ENCODE peak calls at places on chromosomes 6 and 20, in eight cellular contexts. One of them, this sample, is unnamed. For H3K9me3, the result is how much of the 10 kb centered on the place peaks cover.

GRCh38 chr6:16999486-17000436 is 102.1 kb upstream of the STMND1 start:
- DNase-seq in right lobe of liver: no peak
- DNase-seq in GM12878: no peak
- DNase-seq in OCI-LY7: no peak
- DNase-seq in upper lobe of left lung: no peak
- DNase-seq in astrocyte: peak
- DNase-seq in cardiac muscle cell: peak
- DNase-seq in endothelial cell of umbilical vein: no peak
- DNase-seq in this sample: peak

GRCh38 chr20:9287826-9288225 is 218.9 kb downstream of the PLCB4 start:
- DNase-seq in OCI-LY7: no peak
- DNase-seq in right lobe of liver: no peak
- DNase-seq in endothelial cell of umbilical vein: no peak
- DNase-seq in GM12878: no peak
- DNase-seq in astrocyte: no peak
- DNase-seq in upper lobe of left lung: no peak
- DNase-seq in cardiac muscle cell: no peak
- DNase-seq in this sample: peak

GRCh38 chr6:14743465-14744211 is 502.2 kb upstream of the JARID2 start:
- DNase-seq in right lobe of liver: no peak
- DNase-seq in OCI-LY7: no peak
- DNase-seq in upper lobe of left lung: no peak
- DNase-seq in astrocyte: peak
- DNase-seq in cardiac muscle cell: peak
- DNase-seq in endothelial cell of umbilical vein: no peak
- DNase-seq in GM12878: no peak
- DNase-seq in this sample: peak

GRCh38 chr20:38001173-38001875 is 31.9 kb downstream of the TTI1 start:
- DNase-seq in right lobe of liver: no peak
- DNase-seq in OCI-LY7: no peak
- DNase-seq in cardiac muscle cell: peak
- DNase-seq in upper lobe of left lung: no peak
- DNase-seq in astrocyte: peak
- DNase-seq in endothelial cell of umbilical vein: peak
- DNase-seq in GM12878: no peak
- DNase-seq in this sample: peak

GRCh38 chr6:117025310-117025709 is 148.3 kb downstream of the RFX6 start:
- DNase-seq in cardiac muscle cell: no peak
- DNase-seq in astrocyte: no peak
- DNase-seq in endothelial cell of umbilical vein: no peak
- DNase-seq in right lobe of liver: no peak
- DNase-seq in GM12878: no peak
- DNase-seq in OCI-LY7: no peak
- DNase-seq in upper lobe of left lung: peak
- DNase-seq in this sample: no peak

GRCh38 chr20:62978559-62978938 is 26.0 kb downstream of the SLC17A9 start:
- DNase-seq in endothelial cell of umbilical vein: no peak
- DNase-seq in upper lobe of left lung: no peak
- DNase-seq in GM12878: no peak
- DNase-seq in astrocyte: no peak
- DNase-seq in cardiac muscle cell: no peak
- DNase-seq in right lobe of liver: no peak
- DNase-seq in OCI-LY7: peak
- DNase-seq in this sample: no peak

GRCh38 chr6:141956046-141956761 is 176.5 kb upstream of the GJE1 start:
- DNase-seq in GM12878: no peak
- DNase-seq in astrocyte: no peak
- DNase-seq in cardiac muscle cell: peak
- DNase-seq in endothelial cell of umbilical vein: peak
- DNase-seq in right lobe of liver: peak
- DNase-seq in OCI-LY7: no peak
- DNase-seq in upper lobe of left lung: no peak
- DNase-seq in this sample: peak

GRCh38 chr6:108661430-108661829 is 100.7 kb downstream of the FOXO3 start:
- DNase-seq in endothelial cell of umbilical vein: no peak
- DNase-seq in GM12878: no peak
- DNase-seq in right lobe of liver: no peak
- DNase-seq in upper lobe of left lung: no peak
- DNase-seq in astrocyte: peak
- DNase-seq in OCI-LY7: no peak
- DNase-seq in cardiac muscle cell: peak
- DNase-seq in this sample: peak

GRCh38 chr6:38794682-38795081 is 79.6 kb downstream of the DNAH8 start:
- DNase-seq in upper lobe of left lung: no peak
- DNase-seq in GM12878: no peak
- DNase-seq in endothelial cell of umbilical vein: no peak
- DNase-seq in right lobe of liver: no peak
- DNase-seq in astrocyte: no peak
- DNase-seq in cardiac muscle cell: no peak
- DNase-seq in OCI-LY7: no peak
- DNase-seq in this sample: peak

GRCh38 chr6:25041676-25042598 is 106.2 kb upstream of the RIPOR2 start:
- DNase-seq in OCI-LY7: peak
- DNase-seq in upper lobe of left lung: peak
- DNase-seq in GM12878: no peak
- DNase-seq in endothelial cell of umbilical vein: no peak
- DNase-seq in cardiac muscle cell: no peak
- DNase-seq in astrocyte: no peak
- DNase-seq in right lobe of liver: no peak
- DNase-seq in this sample: no peak

GRCh38 chr6:53918854-53919253 is 124.0 kb downstream of the LRRC1 start:
- DNase-seq in right lobe of liver: no peak
- DNase-seq in cardiac muscle cell: no peak
- DNase-seq in astrocyte: no peak
- DNase-seq in upper lobe of left lung: no peak
- DNase-seq in GM12878: no peak
- DNase-seq in endothelial cell of umbilical vein: no peak
- DNase-seq in OCI-LY7: no peak
- DNase-seq in this sample: no peak

GRCh38 chr6:16481680-16482079 is 243.3 kb downstream of the GMPR start:
- DNase-seq in cardiac muscle cell: peak
- DNase-seq in endothelial cell of umbilical vein: no peak
- DNase-seq in GM12878: no peak
- DNase-seq in OCI-LY7: no peak
- DNase-seq in upper lobe of left lung: no peak
- DNase-seq in right lobe of liver: no peak
- DNase-seq in astrocyte: no peak
- DNase-seq in this sample: no peak

GRCh38 chr6:77361018-77361417 is 102.3 kb downstream of the HTR1B start:
- DNase-seq in astrocyte: no peak
- DNase-seq in cardiac muscle cell: no peak
- DNase-seq in right lobe of liver: no peak
- DNase-seq in GM12878: no peak
- DNase-seq in OCI-LY7: no peak
- DNase-seq in upper lobe of left lung: no peak
- DNase-seq in endothelial cell of umbilical vein: no peak
- DNase-seq in this sample: no peak

GRCh38 chr6:160358225-160359119 is 10.3 kb downstream of the SLC22A3 start:
- DNase-seq in upper lobe of left lung: no peak
- DNase-seq in astrocyte: no peak
- DNase-seq in cardiac muscle cell: no peak
- DNase-seq in endothelial cell of umbilical vein: no peak
- DNase-seq in right lobe of liver: peak
- DNase-seq in GM12878: no peak
- DNase-seq in OCI-LY7: no peak
- DNase-seq in this sample: no peak

GRCh38 chr6:70709826-70710225 is 42.1 kb downstream of the SMAP1 start:
- DNase-seq in OCI-LY7: no peak
- DNase-seq in endothelial cell of umbilical vein: no peak
- DNase-seq in astrocyte: peak
- DNase-seq in right lobe of liver: no peak
- DNase-seq in cardiac muscle cell: peak
- DNase-seq in GM12878: no peak
- DNase-seq in upper lobe of left lung: no peak
- DNase-seq in this sample: peak

GRCh38 chr6:127532991-127533390 is 13.9 kb upstream of the MTCL3 start:
- DNase-seq in right lobe of liver: no peak
- DNase-seq in upper lobe of left lung: no peak
- DNase-seq in OCI-LY7: no peak
- DNase-seq in GM12878: no peak
- DNase-seq in astrocyte: no peak
- DNase-seq in endothelial cell of umbilical vein: no peak
- DNase-seq in cardiac muscle cell: peak
- DNase-seq in this sample: no peak

GRCh38 chr20:1305682-1306081 is 23.3 kb downstream of the SDCBP2 start:
- DNase-seq in endothelial cell of umbilical vein: no peak
- DNase-seq in OCI-LY7: no peak
- DNase-seq in cardiac muscle cell: no peak
- DNase-seq in right lobe of liver: no peak
- DNase-seq in upper lobe of left lung: peak
- DNase-seq in astrocyte: no peak
- DNase-seq in GM12878: no peak
- DNase-seq in this sample: no peak

GRCh38 chr6:136628996-136629395 is 78.8 kb upstream of the MAP7 start:
- DNase-seq in right lobe of liver: no peak
- DNase-seq in GM12878: no peak
- DNase-seq in endothelial cell of umbilical vein: peak
- DNase-seq in cardiac muscle cell: no peak
- DNase-seq in upper lobe of left lung: no peak
- DNase-seq in astrocyte: peak
- DNase-seq in OCI-LY7: no peak
- DNase-seq in this sample: peak

GRCh38 chr6:133241901-133242760 is 974 bp downstream of the EYA4 start:
- DNase-seq in endothelial cell of umbilical vein: peak
- DNase-seq in upper lobe of left lung: peak
- DNase-seq in OCI-LY7: no peak
- DNase-seq in right lobe of liver: no peak
- DNase-seq in GM12878: no peak
- DNase-seq in astrocyte: peak
- DNase-seq in cardiac muscle cell: peak
- DNase-seq in this sample: no peak

GRCh38 chr6:36698196-36698595 is 570 bp downstream of the RAB44 start:
- DNase-seq in upper lobe of left lung: no peak
- DNase-seq in OCI-LY7: no peak
- DNase-seq in cardiac muscle cell: no peak
- DNase-seq in astrocyte: no peak
- DNase-seq in endothelial cell of umbilical vein: no peak
- DNase-seq in GM12878: no peak
- DNase-seq in right lobe of liver: peak
- DNase-seq in this sample: no peak

DNA sequence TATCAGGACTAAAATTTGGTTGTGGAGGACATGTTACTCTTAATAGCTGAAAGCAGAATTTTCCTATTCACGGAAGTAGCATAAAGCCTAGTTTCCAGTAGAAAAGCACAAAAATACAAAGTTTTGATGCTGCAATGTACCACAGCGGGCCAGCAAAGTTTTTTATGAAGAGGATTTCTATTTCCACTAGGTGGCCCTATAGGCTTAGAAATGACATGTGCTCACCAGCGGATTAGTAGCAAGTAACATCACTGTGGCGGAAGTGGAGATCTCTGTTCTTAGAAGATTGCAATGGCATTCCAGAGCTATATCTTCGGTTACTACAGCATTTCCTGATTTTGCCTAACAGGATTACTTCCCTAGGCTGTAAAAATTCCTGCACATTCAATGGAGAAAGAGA is 1219.0 kb upstream of the EYS start:
- DNase-seq in upper lobe of left lung: no peak
- DNase-seq in astrocyte: peak
- DNase-seq in endothelial cell of umbilical vein: no peak
- DNase-seq in OCI-LY7: peak
- DNase-seq in right lobe of liver: no peak
- DNase-seq in GM12878: no peak
- DNase-seq in cardiac muscle cell: peak
- DNase-seq in this sample: peak
- TF ChIP-seq CTCF in upper lobe of left lung: no peak
- TF ChIP-seq CTCF in astrocyte: peak
- TF ChIP-seq CTCF in endothelial cell of umbilical vein: no peak
- TF ChIP-seq CTCF in OCI-LY7: peak
- TF ChIP-seq CTCF in right lobe of liver: no peak
- TF ChIP-seq CTCF in GM12878: peak
- TF ChIP-seq CTCF in cardiac muscle cell: no peak
- TF ChIP-seq CTCF in this sample: peak

GRCh38 chr6:67812693-67813092 is 822.4 kb upstream of the ADGRB3 start:
- DNase-seq in upper lobe of left lung: no peak
- DNase-seq in astrocyte: no peak
- DNase-seq in cardiac muscle cell: no peak
- DNase-seq in endothelial cell of umbilical vein: no peak
- DNase-seq in right lobe of liver: no peak
- DNase-seq in GM12878: no peak
- DNase-seq in OCI-LY7: no peak
- DNase-seq in this sample: no peak
- H3K9me3 ChIP-seq in upper lobe of left lung: under half
- H3K9me3 ChIP-seq in astrocyte: under half
- H3K9me3 ChIP-seq in cardiac muscle cell: under half
- H3K9me3 ChIP-seq in endothelial cell of umbilical vein: under half
- H3K9me3 ChIP-seq in right lobe of liver: under half
- H3K9me3 ChIP-seq in GM12878: under half
- H3K9me3 ChIP-seq in OCI-LY7: under half
- H3K9me3 ChIP-seq in this sample: under half

GRCh38 chr20:44745560-44746366 is at the start of gene KCNK15:
- DNase-seq in astrocyte: no peak
- DNase-seq in endothelial cell of umbilical vein: no peak
- DNase-seq in upper lobe of left lung: peak
- DNase-seq in OCI-LY7: no peak
- DNase-seq in cardiac muscle cell: peak
- DNase-seq in right lobe of liver: no peak
- DNase-seq in GM12878: no peak
- DNase-seq in this sample: peak
- H3K4me3 ChIP-seq in astrocyte: peak
- H3K4me3 ChIP-seq in endothelial cell of umbilical vein: peak
- H3K4me3 ChIP-seq in upper lobe of left lung: peak
- H3K4me3 ChIP-seq in OCI-LY7: peak
- H3K4me3 ChIP-seq in cardiac muscle cell: peak
- H3K4me3 ChIP-seq in right lobe of liver: peak
- H3K4me3 ChIP-seq in GM12878: no peak
- H3K4me3 ChIP-seq in this sample: peak

GRCh38 chr6:154112181-154112809 is 73.3 kb downstream of the OPRM1 start:
- DNase-seq in right lobe of liver: no peak
- DNase-seq in GM12878: no peak
- DNase-seq in cardiac muscle cell: no peak
- DNase-seq in upper lobe of left lung: no peak
- DNase-seq in astrocyte: peak
- DNase-seq in OCI-LY7: no peak
- DNase-seq in endothelial cell of umbilical vein: no peak
- DNase-seq in this sample: peak

GRCh38 chr6:154106251-154106650 is 67.2 kb downstream of the OPRM1 start:
- DNase-seq in endothelial cell of umbilical vein: no peak
- DNase-seq in OCI-LY7: no peak
- DNase-seq in right lobe of liver: no peak
- DNase-seq in GM12878: no peak
- DNase-seq in upper lobe of left lung: no peak
- DNase-seq in astrocyte: no peak
- DNase-seq in cardiac muscle cell: no peak
- DNase-seq in this sample: no peak

GRCh38 chr6:154113392-154113791 is 74.4 kb downstream of the OPRM1 start:
- DNase-seq in GM12878: no peak
- DNase-seq in astrocyte: no peak
- DNase-seq in OCI-LY7: no peak
- DNase-seq in endothelial cell of umbilical vein: no peak
- DNase-seq in right lobe of liver: no peak
- DNase-seq in cardiac muscle cell: no peak
- DNase-seq in upper lobe of left lung: no peak
- DNase-seq in this sample: peak

DNA sequence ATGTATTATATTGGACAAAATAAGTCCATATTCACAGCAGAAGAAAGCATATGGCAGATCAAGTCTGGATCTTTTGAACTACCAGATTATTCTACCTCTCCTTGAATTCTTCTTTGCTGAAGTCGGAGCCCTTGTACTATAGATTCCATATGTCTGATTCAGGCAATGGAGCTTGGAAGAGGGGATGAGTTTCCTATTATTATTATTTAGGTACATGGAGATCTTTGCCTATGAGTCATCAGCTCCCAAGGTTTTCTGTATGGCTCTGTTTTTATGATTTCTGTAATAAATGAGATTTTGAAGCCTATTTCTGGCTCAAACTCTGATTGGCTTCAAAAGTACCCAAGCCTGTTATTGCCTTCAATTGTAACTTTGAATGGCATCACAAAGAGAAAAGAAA is 72.0 kb downstream of the OPRM1 start:
- DNase-seq in endothelial cell of umbilical vein: no peak
- DNase-seq in upper lobe of left lung: no peak
- DNase-seq in right lobe of liver: no peak
- DNase-seq in cardiac muscle cell: no peak
- DNase-seq in OCI-LY7: no peak
- DNase-seq in astrocyte: no peak
- DNase-seq in GM12878: no peak
- DNase-seq in this sample: peak
- TF ChIP-seq CTCF in endothelial cell of umbilical vein: no peak
- TF ChIP-seq CTCF in upper lobe of left lung: no peak
- TF ChIP-seq CTCF in right lobe of liver: no peak
- TF ChIP-seq CTCF in cardiac muscle cell: no peak
- TF ChIP-seq CTCF in OCI-LY7: no peak
- TF ChIP-seq CTCF in astrocyte: no peak
- TF ChIP-seq CTCF in GM12878: no peak
- TF ChIP-seq CTCF in this sample: no peak

This sample was measured in PC-3.